ENCODE peak calls at places on chromosome 21, in six cellular contexts. H is spleen, E is cardiac muscle cell, W is PC-9, A is hepatocyte, P is esophagus squamous epithelium. C is an unnamed sample. For H3K4me1, the result is how much of the 10 kb centered on the place peaks cover.

GRCh38 chr21:27220416-27220815 is 253.5 kb upstream of the ADAMTS5 start:
- DNase-seq in W (no peak), P (no peak), H (no peak), E (no peak), A (no peak), C (no peak)

GRCh38 chr21:46117586-46118304 is 19.8 kb downstream of the COL6A2 start:
- DNase-seq in W (no peak), E (no peak), P (no peak), A (no peak), H (peak), C (peak)

GRCh38 chr21:41965045-41965444 is 11.2 kb upstream of the C2CD2 start:
- DNase-seq in W (no peak), A (no peak), H (peak), E (no peak), P (no peak), C (peak)

GRCh38 chr21:35046223-35046690 is 2.8 kb downstream of the RUNX1 start:
- DNase-seq in A (no peak), H (no peak), E (no peak), P (no peak), W (no peak), C (no peak)

GRCh38 chr21:46286668-46286982 is 483 bp downstream of the YBEY start:
- DNase-seq in P (no peak), E (no peak), H (no peak), A (no peak), W (no peak), C (no peak)

GRCh38 chr21:42056996-42057689 is 14.0 kb upstream of the UMODL1 start:
- DNase-seq in E (no peak), A (peak), P (no peak), H (peak), W (peak), C (peak)

GRCh38 chr21:34498623-34499022 is 13.4 kb downstream of the KCNE1 start:
- DNase-seq in P (no peak), E (no peak), W (no peak), H (no peak), A (peak), C (no peak)

GRCh38 chr21:45990049-45990711 is 8.6 kb downstream of the COL6A1 start:
- DNase-seq in W (no peak), E (no peak), H (peak), P (no peak), A (no peak), C (no peak)

GRCh38 chr21:43364851-43365424 is 62.0 kb downstream of the SIK1 start:
- DNase-seq in W (no peak), E (peak), P (no peak), H (no peak), A (peak), C (no peak)

GRCh38 chr21:42878678-42878992 is 704 bp downstream of the WDR4 start:
- DNase-seq in E (no peak), P (no peak), A (no peak), H (no peak), W (no peak), C (no peak)

GRCh38 chr21:15701845-15702244 is 27.9 kb upstream of the USP25 start:
- DNase-seq in A (no peak), E (no peak), P (no peak), H (no peak), W (no peak), C (no peak)

GRCh38 chr21:46061950-46062349 is 36.0 kb upstream of the COL6A2 start:
- DNase-seq in A (no peak), W (no peak), P (no peak), H (peak), E (no peak), C (no peak)

GRCh38 chr21:22056904-22057303 is 1058.7 kb downstream of the NCAM2 start:
- DNase-seq in W (no peak), H (no peak), A (no peak), P (no peak), E (no peak), C (no peak)

GRCh38 chr21:30408782-30409494 is 13.1 kb downstream of the KRTAP13-1 start:
- DNase-seq in H (no peak), W (peak), E (peak), P (no peak), A (peak), C (no peak)

GRCh38 chr21:29297483-29298347 is 1.0 kb upstream of the BACH1 start:
- DNase-seq in W (no peak), A (no peak), H (no peak), E (no peak), P (no peak), C (peak)

GRCh38 chr21:17466166-17466565 is 46.7 kb upstream of the CXADR start:
- DNase-seq in H (no peak), P (no peak), E (no peak), A (peak), W (peak), C (no peak)

GRCh38 chr21:46423546-46424061 is 35.1 kb upstream of the DIP2A start:
- DNase-seq in P (no peak), E (no peak), A (no peak), W (no peak), H (no peak), C (no peak)

GRCh38 chr21:34992736-34993135 is 56.4 kb downstream of the RUNX1 start:
- DNase-seq in P (no peak), A (no peak), W (no peak), E (no peak), H (no peak), C (no peak)

GRCh38 chr21:46113497-46114176 is 15.7 kb downstream of the COL6A2 start:
- DNase-seq in A (no peak), P (no peak), H (no peak), E (no peak), W (no peak), C (peak)

GRCh38 chr21:22352088-22352487 is 1353.9 kb downstream of the NCAM2 start:
- DNase-seq in W (no peak), E (no peak), A (no peak), P (no peak), H (no peak), C (no peak)

GRCh38 chr21:28272272-28272992 is 720.2 kb downstream of the LTN1 start:
- DNase-seq in E (no peak), H (no peak), W (no peak), A (no peak), P (no peak), C (no peak)

GRCh38 chr21:35222541-35222941 is 173.4 kb upstream of the RUNX1 start:
- DNase-seq in E (no peak), A (no peak), P (no peak), W (no peak), H (no peak), C (no peak)

GRCh38 chr21:21682172-21682571 is 684.0 kb downstream of the NCAM2 start:
- DNase-seq in W (no peak), P (no peak), H (no peak), A (no peak), E (no peak), C (no peak)

GRCh38 chr21:38343691-38344090 is 86.9 kb downstream of the KCNJ15 start:
- DNase-seq in E (no peak), P (no peak), H (no peak), W (no peak), A (peak), C (peak)

GRCh38 chr21:17981060-17981459 is 161.9 kb upstream of the C21orf91 start:
- DNase-seq in A (no peak), P (no peak), H (no peak), W (no peak), E (no peak), C (no peak)

GRCh38 chr21:45997495-45998275 is 16.1 kb downstream of the COL6A1 start:
- DNase-seq in A (no peak), E (no peak), H (peak), W (no peak), P (no peak), C (no peak)

GRCh38 chr21:41956926-41957729 is 3.3 kb upstream of the C2CD2 start:
- DNase-seq in P (no peak), W (no peak), A (no peak), E (peak), H (no peak), C (no peak)

GRCh38 chr21:17527240-17527639 is 14.4 kb downstream of the CXADR start:
- DNase-seq in H (no peak), P (no peak), A (peak), W (peak), E (no peak), C (no peak)

GRCh38 chr21:35036521-35037383 is 12.3 kb downstream of the RUNX1 start:
- DNase-seq in A (no peak), P (no peak), W (no peak), E (no peak), H (no peak), C (no peak)

GRCh38 chr21:25735221-25735894 is 586 bp downstream of the GABPA start:
- DNase-seq in H (peak), A (peak), P (peak), W (peak), E (peak), C (peak)
- H3K4me1 ChIP-seq in H (half or more), A (under half), P (half or more), W (under half), E (under half), C (under half)

DNA sequence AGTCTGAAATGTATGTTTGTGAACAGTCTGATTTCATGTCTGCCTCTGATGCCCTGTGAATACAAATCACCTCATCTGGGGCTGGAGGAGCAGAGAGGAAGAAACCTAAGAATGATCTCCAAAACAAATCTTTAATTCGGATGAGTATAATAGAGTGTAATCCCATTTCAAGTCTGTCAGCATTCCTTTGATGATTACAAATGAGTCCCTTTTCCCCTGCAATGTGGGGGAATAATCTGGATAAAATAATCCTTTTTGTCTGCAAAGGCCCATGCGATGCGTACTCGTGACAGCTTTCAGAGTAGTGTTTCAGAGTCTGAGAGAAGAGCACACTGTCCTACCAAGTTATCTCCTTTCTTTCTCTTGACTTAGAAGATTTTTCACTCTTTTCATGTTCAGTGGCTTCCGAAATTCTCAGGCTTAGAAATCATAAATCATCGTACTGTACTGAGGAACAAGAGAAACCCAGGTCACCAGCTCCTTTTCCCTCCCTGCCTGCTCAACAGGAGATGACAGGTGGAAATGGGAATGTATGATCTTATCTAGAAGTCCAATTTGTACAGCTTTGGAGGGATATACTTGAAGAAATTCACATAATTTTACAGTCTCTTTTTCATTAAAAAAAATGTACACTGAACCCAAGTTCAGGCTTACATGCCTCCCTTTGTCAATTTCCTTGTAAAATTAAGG is 11.5 kb downstream of the EVA1C start:
- DNase-seq in A (no peak), P (no peak), H (no peak), W (no peak), E (no peak), C (no peak)
- TF ChIP-seq CTCF in A (no peak), P (no peak), H (no peak), W (no peak), E (no peak), C (no peak)

DNA sequence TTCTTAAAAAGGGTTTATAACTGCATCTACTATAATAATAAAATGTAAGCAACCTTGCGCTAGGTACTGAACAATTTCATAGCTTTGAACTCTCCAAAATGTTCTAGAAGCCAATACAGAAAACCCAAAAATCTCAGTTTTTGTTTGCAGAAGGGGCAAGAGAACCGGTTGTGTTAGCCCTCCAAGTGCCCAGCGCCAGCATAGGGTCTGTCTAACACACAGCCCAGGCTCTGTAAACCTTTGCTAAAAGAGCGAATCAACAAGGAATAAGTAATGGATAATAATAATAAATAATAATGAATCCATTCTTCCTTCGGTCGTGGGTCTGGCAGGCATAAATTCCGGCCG is 333 bp upstream of the CHAF1B start:
- DNase-seq in A (no peak), H (no peak), W (no peak), E (no peak), P (no peak), C (no peak)
- H3K4me1 ChIP-seq in A (under half), H (under half), W (under half), E (under half), P (under half), C (under half)

GRCh38 chr21:32278518-32279376 is at the start of gene MIS18A:
- DNase-seq in E (peak), A (peak), W (peak), P (peak), H (peak), C (peak)
- TF ChIP-seq CTCF in E (peak), A (no peak), W (no peak), P (no peak), H (peak), C (no peak)

DNA sequence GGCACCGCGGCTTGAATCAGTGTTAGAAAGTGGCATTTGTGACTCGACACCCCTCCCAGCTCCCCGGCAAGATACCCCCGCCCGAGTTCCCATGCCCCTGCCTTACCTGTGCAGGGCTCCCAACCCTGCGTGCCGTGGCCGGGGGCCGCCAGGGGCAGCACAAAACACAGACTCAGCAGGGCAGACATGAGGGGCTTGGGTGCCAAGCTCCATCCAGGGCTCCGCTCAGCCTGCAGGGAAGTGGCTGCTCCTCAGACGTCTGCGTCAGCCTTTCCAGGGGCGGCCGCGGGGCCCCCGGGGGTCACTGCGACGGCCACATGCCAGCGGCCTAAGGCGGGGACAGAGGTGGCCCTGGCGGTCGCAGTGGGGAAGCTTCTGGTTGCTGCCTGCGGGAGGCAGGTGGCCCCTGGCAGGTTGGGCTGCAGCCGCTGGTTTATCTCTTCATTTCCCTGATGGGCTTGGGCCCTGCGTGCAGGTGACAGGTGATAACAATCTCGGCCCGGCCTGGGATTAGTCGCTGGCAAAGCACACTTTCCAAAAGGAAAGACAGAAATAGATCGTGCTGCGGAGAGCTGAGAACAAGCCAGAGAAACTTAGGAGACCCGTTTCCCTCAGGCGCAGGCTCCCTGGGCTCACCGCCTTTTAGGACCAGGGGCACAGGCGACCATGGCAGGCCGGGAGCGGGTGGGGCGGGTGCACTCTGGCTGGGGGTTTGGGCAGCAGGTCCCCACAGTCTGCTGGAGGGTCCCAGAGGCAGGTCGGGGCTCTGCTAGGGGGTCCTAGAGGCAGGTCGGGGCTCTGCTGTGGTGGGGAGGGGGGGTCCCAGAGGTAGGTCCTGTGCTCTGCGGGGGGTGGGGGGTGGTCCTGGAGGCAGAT is at the start of gene TSPEAR:
- DNase-seq in E (peak), A (peak), H (peak), W (peak), P (no peak), C (no peak)
- H3K4me1 ChIP-seq in E (under half), A (under half), H (under half), W (under half), P (under half), C (under half)